ENCODE peak calls at places on chromosomes 5 and 9, in six cellular contexts. U, L, S, Y, K and F are unnamed samples.

GRCh38 chr5:167217097-167217743 is 1074.2 kb upstream of the WWC1 start:
- DNase-seq in S (no peak), U (no peak), L (no peak), K (no peak), Y (no peak), F (no peak)

GRCh38 chr5:140978260-140978659 is 12.0 kb downstream of the PCDHAC2 start:
- DNase-seq in S (no peak), K (no peak), L (no peak), Y (peak), U (no peak), F (no peak)

GRCh38 chr5:132000677-132001453 is 10.6 kb downstream of the ACSL6 start:
- DNase-seq in Y (no peak), K (no peak), L (no peak), U (no peak), S (no peak), F (no peak)

GRCh38 chr5:151155149-151155776 is 2.3 kb downstream of the ANXA6 start:
- DNase-seq in Y (no peak), U (no peak), L (no peak), K (no peak), S (peak), F (no peak)

GRCh38 chr5:176870110-176870591 is 29.0 kb downstream of the HK3 start:
- DNase-seq in K (peak), S (no peak), Y (peak), L (no peak), U (peak), F (no peak)

GRCh38 chr9:100667448-100667847 is 89.6 kb downstream of the CAVIN4 start:
- DNase-seq in S (no peak), Y (no peak), L (no peak), U (no peak), K (no peak), F (no peak)

GRCh38 chr5:39942606-39943005 is 517.8 kb upstream of the DAB2 start:
- DNase-seq in Y (no peak), L (no peak), S (no peak), K (no peak), U (no peak), F (no peak)

GRCh38 chr5:157184117-157184516 is 3.5 kb downstream of the ITK start:
- DNase-seq in Y (no peak), S (no peak), K (no peak), L (no peak), U (no peak), F (no peak)

GRCh38 chr9:33239922-33240321 is at the start of gene SPINK4:
- DNase-seq in L (no peak), K (no peak), Y (peak), U (peak), S (no peak), F (no peak)

GRCh38 chr9:20532584-20532983 is 89.7 kb downstream of the MLLT3 start:
- DNase-seq in U (no peak), Y (no peak), S (no peak), L (no peak), K (no peak), F (no peak)

GRCh38 chr5:100517301-100517974 is 17.7 kb upstream of the FAM174A start:
- DNase-seq in U (no peak), L (no peak), K (no peak), Y (no peak), S (no peak), F (no peak)

GRCh38 chr9:20884985-20885593 is 146.4 kb downstream of the HACD4 start:
- DNase-seq in Y (peak), L (no peak), U (no peak), K (peak), S (peak), F (no peak)

GRCh38 chr9:107698779-107699564 is 209.4 kb upstream of the KLF4 start:
- DNase-seq in U (no peak), S (no peak), L (no peak), Y (no peak), K (no peak), F (no peak)

GRCh38 chr5:148808864-148809642 is 17.4 kb upstream of the ADRB2 start:
- DNase-seq in Y (peak), S (peak), K (no peak), U (no peak), L (peak), F (no peak)

GRCh38 chr5:159911349-159911748 is 4.9 kb upstream of the ADRA1B start:
- DNase-seq in K (no peak), Y (no peak), S (no peak), U (no peak), L (no peak), F (no peak)

GRCh38 chr9:110807956-110808598 is 139.5 kb downstream of the MUSK start:
- DNase-seq in S (peak), L (no peak), Y (no peak), U (no peak), K (no peak), F (no peak)

GRCh38 chr5:150318613-150319483 is 16.1 kb upstream of the ARSI start:
- DNase-seq in S (no peak), L (no peak), U (no peak), Y (no peak), K (no peak), F (no peak)

GRCh38 chr9:12819436-12820185 is 44.8 kb downstream of the LURAP1L start:
- DNase-seq in Y (no peak), U (peak), L (no peak), K (peak), S (no peak), F (peak)

GRCh38 chr5:56323505-56323904 is 90.4 kb upstream of the ANKRD55 start:
- DNase-seq in Y (peak), S (no peak), U (no peak), L (no peak), K (no peak), F (no peak)

GRCh38 chr9:112361602-112362001 is 18.3 kb upstream of the HSDL2 start:
- DNase-seq in U (peak), L (no peak), K (no peak), Y (peak), S (no peak), F (no peak)

GRCh38 chr5:83401122-83401620 is 70.4 kb upstream of the VCAN start:
- DNase-seq in S (peak), K (no peak), L (no peak), U (no peak), Y (no peak), F (no peak)

GRCh38 chr9:13116292-13116691 is 163.2 kb downstream of the MPDZ start:
- DNase-seq in L (no peak), K (no peak), U (no peak), Y (no peak), S (no peak), F (no peak)

GRCh38 chr5:2462026-2462691 is 289.3 kb downstream of the IRX2 start:
- DNase-seq in K (no peak), S (no peak), L (no peak), U (no peak), Y (no peak), F (no peak)

GRCh38 chr9:109816490-109816889 is 36.5 kb downstream of the PALM2AKAP2 start:
- DNase-seq in Y (no peak), L (no peak), K (no peak), S (no peak), U (no peak), F (no peak)

GRCh38 chr5:113922343-113922742 is 408.8 kb downstream of the YTHDC2 start:
- DNase-seq in L (no peak), U (no peak), S (no peak), K (no peak), Y (no peak), F (no peak)

GRCh38 chr5:113917997-113918396 is 404.5 kb downstream of the YTHDC2 start:
- DNase-seq in Y (no peak), U (no peak), L (no peak), S (no peak), K (no peak), F (no peak)
- TF ChIP-seq POLR2AphosphoS5 in Y (no peak), U (no peak), L (no peak), S (no peak), K (no peak), F (no peak)

DNA sequence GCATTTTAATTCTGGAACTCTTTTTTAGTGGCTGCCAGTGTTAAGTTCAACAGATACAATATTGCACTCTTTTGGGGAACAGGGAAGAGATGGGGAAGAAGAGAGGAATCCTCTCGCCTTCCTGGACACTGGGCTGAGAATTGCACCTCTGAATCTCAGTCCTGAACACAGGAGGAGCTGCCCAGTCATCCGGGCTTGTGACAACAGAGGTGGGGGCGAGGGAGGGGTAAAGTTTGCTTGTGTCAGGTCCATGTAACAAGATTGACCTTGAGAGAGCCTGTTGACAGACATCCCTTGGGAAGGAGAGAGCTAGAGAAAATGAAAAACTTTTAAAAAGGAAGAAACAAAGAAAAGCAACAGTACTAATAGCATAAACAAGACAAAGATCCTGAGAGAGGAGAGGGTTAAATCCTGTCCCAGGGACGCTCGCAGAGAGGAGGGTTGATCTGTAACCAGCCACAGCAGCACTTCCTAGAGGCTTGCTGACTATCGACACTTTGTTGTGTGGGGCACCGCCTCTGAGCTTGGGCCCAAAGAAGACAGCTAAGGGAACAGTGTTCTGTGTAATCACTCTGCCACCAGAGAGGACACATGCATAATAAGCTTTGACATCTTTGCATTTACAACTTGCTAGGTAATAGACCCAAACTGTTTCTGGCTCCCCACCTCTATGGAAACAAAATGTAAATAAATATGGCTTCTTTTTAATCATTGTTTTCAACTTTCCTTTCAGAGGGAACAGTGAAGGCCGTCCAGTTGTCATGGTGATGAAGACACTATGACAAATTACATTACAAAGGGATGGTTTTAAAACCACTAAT is 363.7 kb downstream of the CSNK1G3 start:
- DNase-seq in S (no peak), U (no peak), K (no peak), L (no peak), Y (no peak), F (no peak)
- TF ChIP-seq TAF1 in S (no peak), U (no peak), K (peak), L (no peak), Y (no peak), F (no peak)

DNA sequence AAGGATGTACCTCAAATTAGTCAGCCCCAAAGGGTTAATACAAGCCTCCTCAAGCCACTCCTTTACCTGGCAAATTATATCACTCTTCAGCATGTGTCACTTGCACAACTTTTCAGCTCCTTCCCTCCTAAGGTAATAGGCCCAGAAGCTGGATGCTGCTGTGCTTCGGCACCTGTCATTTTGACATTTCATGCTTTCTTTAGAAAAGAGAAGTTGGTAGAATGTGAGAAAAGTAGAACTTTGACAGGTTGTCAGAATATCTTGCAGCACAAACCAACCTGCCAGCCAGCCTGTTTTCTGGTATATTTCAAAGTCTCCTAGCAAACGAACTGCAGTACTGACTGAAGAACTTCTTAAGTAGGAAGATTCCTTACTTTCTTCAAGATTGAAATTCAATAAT is 2136.9 kb downstream of the MAT2B start:
- DNase-seq in L (no peak), Y (no peak), K (no peak), S (no peak), U (no peak), F (no peak)
- TF ChIP-seq POLR2AphosphoS5 in L (no peak), Y (no peak), K (no peak), S (no peak), U (no peak), F (no peak)

GRCh38 chr9:6757988-6758417 is 230 bp downstream of the KDM4C start:
- DNase-seq in Y (peak), S (no peak), L (peak), K (no peak), U (peak), F (no peak)

GRCh38 chr9:6761306-6761705 is 3.5 kb downstream of the KDM4C start:
- DNase-seq in U (no peak), Y (no peak), S (no peak), K (no peak), L (no peak), F (no peak)

GRCh38 chr9:6757132-6757987 is at the start of gene KDM4C:
- DNase-seq in Y (peak), S (peak), L (peak), U (peak), K (peak), F (peak)

GRCh38 chr9:6759114-6759977 is 1.6 kb downstream of the KDM4C start:
- DNase-seq in U (peak), Y (peak), L (no peak), K (no peak), S (peak), F (peak)

DNA sequence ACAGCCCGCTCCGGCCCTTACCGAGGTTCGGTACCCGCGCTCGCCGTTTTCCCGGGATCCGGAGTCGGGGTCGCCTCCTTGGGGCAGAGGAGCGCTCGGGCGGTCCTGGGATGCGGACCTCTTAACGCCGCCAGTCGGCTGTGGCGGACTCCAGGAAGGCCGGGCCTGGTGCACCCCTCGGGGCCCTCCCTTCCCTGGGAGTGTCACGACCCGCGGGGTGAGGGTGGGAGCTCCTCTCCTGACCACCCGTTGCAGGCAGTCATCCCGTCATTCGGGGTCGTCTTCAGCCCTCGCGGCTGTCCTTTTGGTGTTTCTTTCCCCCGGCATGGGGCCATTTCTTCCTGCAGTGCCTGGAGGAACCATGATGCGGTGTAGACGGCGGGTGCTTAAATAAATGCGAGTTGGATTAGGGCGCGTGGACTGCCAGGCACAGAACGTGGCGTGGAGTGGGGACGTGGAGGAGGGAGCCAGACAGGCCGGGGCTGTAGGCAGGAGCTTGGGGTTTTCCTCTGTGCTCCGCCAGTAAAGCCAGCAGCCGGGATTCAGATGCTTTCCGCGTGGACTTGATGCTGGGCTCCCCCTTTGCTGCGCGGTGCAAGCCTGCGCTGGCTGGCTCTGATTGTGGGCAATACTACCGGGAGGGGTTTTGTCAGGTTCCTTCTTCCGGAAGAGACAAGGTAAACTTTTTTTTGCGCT is 793 bp downstream of the KDM4C start:
- DNase-seq in U (no peak), K (no peak), S (no peak), L (peak), Y (peak), F (peak)
- TF ChIP-seq TAF1 in U (peak), K (no peak), S (peak), L (peak), Y (no peak), F (peak)

GRCh38 chr9:38391278-38392118 is 1.0 kb upstream of the ALDH1B1 start:
- DNase-seq in K (no peak), S (no peak), Y (no peak), U (no peak), L (no peak), F (no peak)

GRCh38 chr9:38390851-38391250 is 1.7 kb upstream of the ALDH1B1 start:
- DNase-seq in L (no peak), K (no peak), U (no peak), S (no peak), Y (no peak), F (no peak)

GRCh38 chr9:38393128-38393809 is 767 bp downstream of the ALDH1B1 start:
- DNase-seq in Y (peak), S (no peak), U (peak), L (peak), K (no peak), F (no peak)

GRCh38 chr9:38394419-38394818 is 1.9 kb downstream of the ALDH1B1 start:
- DNase-seq in Y (no peak), S (no peak), L (no peak), K (no peak), U (no peak), F (no peak)

GRCh38 chr9:38392235-38393127 is at the start of gene ALDH1B1:
- DNase-seq in K (peak), U (peak), L (peak), S (peak), Y (peak), F (peak)
- TF ChIP-seq POLR2AphosphoS5 in K (peak), U (no peak), L (peak), S (peak), Y (peak), F (no peak)

GRCh38 chr9:98805506-98806272 is 1.8 kb upstream of the GALNT12 start:
- DNase-seq in K (no peak), L (no peak), S (no peak), U (no peak), Y (no peak), F (no peak)

GRCh38 chr9:98807811-98808195 is 333 bp downstream of the GALNT12 start:
- DNase-seq in K (no peak), S (no peak), L (no peak), Y (no peak), U (no peak), F (peak)

GRCh38 chr9:98808411-98808815 is 943 bp downstream of the GALNT12 start:
- DNase-seq in U (peak), Y (no peak), L (no peak), S (no peak), K (no peak), F (no peak)

GRCh38 chr9:98806394-98807069 is 938 bp upstream of the GALNT12 start:
- DNase-seq in L (no peak), U (no peak), Y (no peak), K (no peak), S (no peak), F (no peak)

DNA sequence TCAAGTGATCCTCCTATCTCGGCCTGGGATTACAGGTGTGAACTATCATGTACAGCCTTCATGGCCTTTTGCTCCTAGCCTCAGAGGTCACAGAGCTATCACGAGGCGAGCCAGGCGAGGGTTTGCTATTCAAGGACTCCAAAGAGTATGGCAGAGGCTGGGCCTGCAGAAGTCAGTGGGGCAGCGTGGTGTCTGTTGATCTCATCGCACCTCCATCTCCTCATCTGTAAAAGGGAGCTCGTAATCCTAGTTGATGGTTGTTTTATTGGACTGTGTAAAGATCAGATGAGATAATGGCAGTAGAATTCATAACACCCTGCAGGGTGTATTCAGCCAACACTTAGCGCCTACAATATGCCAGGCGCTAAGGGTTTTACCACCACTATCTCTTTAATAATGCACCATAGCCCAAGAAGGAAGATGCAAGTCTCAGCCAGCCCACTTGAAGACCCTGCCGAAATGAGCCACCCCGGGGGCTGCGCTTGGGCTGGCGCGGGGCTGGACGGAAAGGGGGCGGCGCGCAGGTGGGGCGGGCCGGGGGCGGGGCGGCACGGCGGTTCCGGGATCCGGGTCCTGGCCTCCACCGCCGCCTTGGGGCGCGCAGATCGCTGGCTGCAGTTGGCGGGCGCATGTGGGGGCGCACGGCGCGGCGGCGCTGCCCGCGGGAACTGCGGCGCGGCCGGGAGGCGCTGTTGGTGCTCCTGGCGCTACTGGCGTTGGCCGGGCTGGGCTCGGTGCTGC is at the start of gene GALNT12:
- DNase-seq in U (peak), Y (peak), K (no peak), S (no peak), L (no peak), F (peak)
- TF ChIP-seq TAF1 in U (peak), Y (no peak), K (peak), S (no peak), L (no peak), F (no peak)

GRCh38 chr9:83987402-83987791 is 6.8 kb downstream of the RMI1 start:
- DNase-seq in U (no peak), K (no peak), L (no peak), Y (no peak), S (no peak), F (no peak)

GRCh38 chr9:83991355-83991754 is 10.8 kb downstream of the RMI1 start:
- DNase-seq in K (no peak), S (no peak), U (no peak), Y (no peak), L (no peak), F (no peak)

GRCh38 chr9:83988411-83988810 is 7.8 kb downstream of the RMI1 start:
- DNase-seq in Y (no peak), K (no peak), L (no peak), S (no peak), U (no peak), F (no peak)

GRCh38 chr9:83986223-83986622 is 5.6 kb downstream of the RMI1 start:
- DNase-seq in L (no peak), Y (no peak), S (no peak), K (no peak), U (no peak), F (no peak)

DNA sequence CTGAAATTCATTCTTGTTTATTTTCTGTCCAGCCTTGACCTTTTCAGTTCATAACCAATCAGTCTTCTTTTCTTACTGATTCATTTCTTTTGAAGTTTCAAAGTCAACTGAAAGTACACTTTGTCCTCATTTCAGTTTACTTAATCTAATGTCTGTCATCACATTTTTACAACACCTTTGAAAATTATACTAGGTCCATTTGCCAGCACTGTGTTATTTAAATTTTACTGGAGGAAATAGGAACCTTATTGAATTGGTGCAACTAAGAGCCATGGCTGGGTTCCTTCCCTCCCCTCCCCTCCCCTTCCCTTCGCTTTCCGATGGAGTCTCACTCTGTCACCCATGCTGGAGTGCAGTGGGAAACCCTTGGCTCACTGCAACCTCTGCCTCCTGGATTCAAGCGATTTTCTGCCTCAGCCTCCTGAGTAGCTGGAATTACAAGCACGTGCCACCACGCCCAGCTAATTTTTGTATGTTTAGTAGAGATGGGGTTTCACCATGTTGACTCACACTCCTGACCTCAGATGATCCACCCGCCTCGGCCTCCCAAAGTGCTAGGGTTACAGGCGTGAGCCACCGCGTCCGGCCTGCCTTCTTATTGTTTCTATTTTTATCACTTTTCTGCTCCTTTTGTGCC is 6.3 kb downstream of the RMI1 start:
- DNase-seq in S (no peak), L (no peak), U (no peak), Y (no peak), K (no peak), F (no peak)
- TF ChIP-seq POLR2AphosphoS5 in S (no peak), L (no peak), U (no peak), Y (no peak), K (no peak), F (no peak)